ENCODE peak calls at places on chromosomes 2 and 18, in eight cellular contexts. P, D, H, N, Q, M, K and C are unnamed samples.

GRCh38 chr2:168120730-168121129 is 126.7 kb downstream of the STK39 start:
- DNase-seq in P (no peak), D (no peak), H (no peak), N (no peak), Q (no peak), M (no peak), K (no peak), C (peak; percentile 31)

GRCh38 chr2:106541333-106541732 is 54.2 kb downstream of the CD8B2 start:
- DNase-seq in P (no peak), D (no peak), H (no peak), N (no peak), Q (no peak), M (no peak), K (no peak), C (no peak)

GRCh38 chr2:203909192-203909945 is 27.2 kb upstream of the ICOS start:
- DNase-seq in P (peak; percentile 32), D (no peak), H (no peak), N (peak; percentile 44), Q (peak; percentile 54), M (no peak), K (peak; percentile 77), C (peak; percentile 29)

GRCh38 chr2:231218356-231218755 is 19.9 kb downstream of the ARMC9 start:
- DNase-seq in P (no peak), D (no peak), H (no peak), N (no peak), Q (no peak), M (no peak), K (no peak), C (no peak)

GRCh38 chr18:61896767-61897166 is 4.0 kb upstream of the RNF152 start:
- DNase-seq in P (peak; percentile 54), D (peak; percentile 78), H (no peak), N (peak; percentile 69), Q (no peak), M (no peak), K (peak; percentile 59), C (peak; percentile 36)

GRCh38 chr2:55826246-55826645 is 97.3 kb downstream of the EFEMP1 start:
- DNase-seq in P (no peak), D (no peak), H (no peak), N (no peak), Q (no peak), M (no peak), K (no peak), C (no peak)

GRCh38 chr2:66430906-66431619 is 3.9 kb upstream of the MEIS1 start:
- DNase-seq in P (no peak), D (no peak), H (no peak), N (no peak), Q (no peak), M (no peak), K (no peak), C (no peak)

GRCh38 chr2:234814366-234814765 is 137.5 kb upstream of the SH3BP4 start:
- DNase-seq in P (no peak), D (no peak), H (no peak), N (no peak), Q (no peak), M (no peak), K (no peak), C (no peak)

GRCh38 chr2:49241506-49241905 is 87.2 kb upstream of the FSHR start:
- DNase-seq in P (no peak), D (no peak), H (no peak), N (no peak), Q (no peak), M (no peak), K (no peak), C (no peak)

GRCh38 chr2:190838492-190838910 is 42.1 kb upstream of the GLS start:
- DNase-seq in P (no peak), D (no peak), H (no peak), N (no peak), Q (no peak), M (no peak), K (peak; percentile 82), C (no peak)

GRCh38 chr2:203018181-203018580 is 3.5 kb downstream of the NBEAL1 start:
- DNase-seq in P (no peak), D (no peak), H (no peak), N (no peak), Q (no peak), M (no peak), K (peak; percentile 44), C (no peak)

GRCh38 chr2:238914648-238915015 is 66.7 kb downstream of the TWIST2 start:
- DNase-seq in P (no peak), D (no peak), H (no peak), N (no peak), Q (no peak), M (no peak), K (peak; percentile 77), C (no peak)

GRCh38 chr2:113203901-113204519 is 30.2 kb downstream of the PSD4 start:
- DNase-seq in P (peak; percentile 67), D (peak; percentile 75), H (peak; percentile 71), N (peak; percentile 32), Q (peak; percentile 87), M (peak; percentile 83), K (peak; percentile 60), C (peak; percentile 46)